ENCODE peak calls at places on chromosome 11, in ten cellular contexts. S, L, U, P, Y, R, I, G, V and X are unnamed samples.

GRCh38 chr11:61297741-61298140 is 2.6 kb upstream of the VWCE start:
- DNase-seq in I (no peak), S (no peak), P (no peak), V (no peak), Y (peak), G (no peak), U (peak), L (peak), R (no peak), X (no peak)

GRCh38 chr11:61892085-61892370 is 683 bp upstream of the FADS3 start:
- DNase-seq in L (no peak), G (no peak), U (no peak), Y (no peak), P (no peak), I (no peak), V (no peak), S (no peak), R (no peak), X (no peak)

GRCh38 chr11:86014221-86014620 is 54.7 kb downstream of the PICALM start:
- DNase-seq in U (peak), R (no peak), G (no peak), P (no peak), Y (no peak), V (no peak), I (no peak), L (no peak), S (no peak), X (no peak)

GRCh38 chr11:8018742-8019631 is 31.9 kb downstream of the EIF3F start:
- DNase-seq in P (peak), V (peak), Y (peak), R (peak), G (peak), U (peak), L (peak), S (peak), I (peak), X (no peak)

GRCh38 chr11:76251576-76251975 is 45.3 kb upstream of the WNT11 start:
- DNase-seq in P (no peak), I (no peak), L (no peak), R (no peak), G (no peak), U (no peak), S (no peak), Y (no peak), V (no peak), X (no peak)

GRCh38 chr11:72736452-72737069 is 15.6 kb downstream of the ARAP1 start:
- DNase-seq in G (no peak), L (no peak), S (no peak), Y (peak), I (peak), V (no peak), P (peak), R (peak), U (peak), X (no peak)

GRCh38 chr11:95682552-95682951 is 107.0 kb downstream of the FAM76B start:
- DNase-seq in P (peak), Y (no peak), R (no peak), L (no peak), I (no peak), U (peak), G (no peak), V (no peak), S (no peak), X (no peak)

GRCh38 chr11:46338636-46338987 is 8.7 kb upstream of the DGKZ start:
- DNase-seq in U (no peak), G (no peak), P (no peak), S (no peak), R (no peak), I (no peak), Y (no peak), L (no peak), V (no peak), X (no peak)

GRCh38 chr11:69525516-69526452 is 44.3 kb downstream of the LINC01488 start:
- DNase-seq in S (no peak), R (no peak), P (no peak), Y (no peak), G (no peak), I (no peak), V (no peak), L (no peak), U (no peak), X (no peak)

GRCh38 chr11:121241300-121242176 is 51.0 kb upstream of the SC5D start:
- DNase-seq in U (no peak), S (no peak), R (no peak), P (no peak), I (no peak), L (no peak), G (no peak), V (no peak), Y (no peak), X (no peak)

GRCh38 chr11:9180784-9181183 is 84.4 kb downstream of the DENND5A start:
- DNase-seq in P (no peak), G (no peak), Y (no peak), S (no peak), L (no peak), R (no peak), I (no peak), U (peak), V (no peak), X (no peak)

GRCh38 chr11:62400760-62401159 is 18.1 kb upstream of the SCGB1A1 start:
- DNase-seq in Y (peak), S (peak), P (no peak), U (no peak), I (no peak), L (peak), R (no peak), V (no peak), G (peak), X (no peak)

GRCh38 chr11:44876923-44877322 is 73.8 kb downstream of the TP53I11 start:
- DNase-seq in V (no peak), G (no peak), P (no peak), L (no peak), Y (no peak), R (no peak), U (no peak), S (no peak), I (no peak), X (no peak)

GRCh38 chr11:73321342-73322110 is 13.4 kb downstream of the ARHGEF17 start:
- DNase-seq in G (no peak), S (no peak), Y (no peak), U (no peak), V (no peak), P (no peak), R (no peak), I (no peak), L (no peak), X (no peak)

GRCh38 chr11:44290206-44290605 is 19.7 kb downstream of the ALX4 start:
- DNase-seq in Y (no peak), G (no peak), R (no peak), U (peak), I (no peak), P (no peak), S (no peak), V (no peak), L (peak), X (no peak)

GRCh38 chr11:119108151-119108856 is 1.2 kb downstream of the C2CD2L start:
- DNase-seq in S (peak), L (peak), G (peak), Y (peak), I (peak), U (peak), P (no peak), R (no peak), V (peak), X (peak)

GRCh38 chr11:44032304-44033085 is 15.3 kb upstream of the ACCSL start:
- DNase-seq in L (no peak), V (no peak), R (no peak), G (no peak), Y (no peak), U (no peak), P (no peak), I (no peak), S (no peak), X (no peak)

GRCh38 chr11:123231263-123231662 is 36.2 kb upstream of the CLMP start:
- DNase-seq in G (no peak), P (no peak), V (no peak), Y (no peak), I (no peak), L (no peak), R (no peak), S (no peak), U (no peak), X (no peak)

GRCh38 chr11:119615003-119615878 is 113.8 kb downstream of the NECTIN1 start:
- DNase-seq in L (peak), G (no peak), S (no peak), U (peak), I (no peak), V (no peak), P (no peak), R (no peak), Y (peak), X (no peak)

GRCh38 chr11:120136356-120136755 is 1.6 kb downstream of the TRIM29 start:
- DNase-seq in P (no peak), I (no peak), S (peak), R (no peak), V (peak), L (peak), Y (no peak), G (peak), U (no peak), X (no peak)

GRCh38 chr11:31779268-31779879 is 31.7 kb downstream of the PAX6 start:
- DNase-seq in V (no peak), R (no peak), Y (peak), S (no peak), U (peak), L (no peak), I (no peak), G (no peak), P (no peak), X (no peak)

GRCh38 chr11:2445107-2445947 is 519 bp downstream of the KCNQ1 start:
- DNase-seq in I (peak), L (no peak), V (no peak), R (peak), U (no peak), S (peak), P (no peak), G (peak), Y (no peak), X (no peak)

GRCh38 chr11:8373519-8374432 is 110.1 kb upstream of the LMO1 start:
- DNase-seq in R (no peak), G (no peak), I (no peak), V (no peak), L (no peak), S (no peak), U (no peak), Y (no peak), P (no peak), X (no peak)

GRCh38 chr11:65468874-65469333 is 29.9 kb upstream of the MALAT1 start:
- DNase-seq in S (peak), U (peak), R (peak), G (peak), Y (no peak), V (no peak), L (peak), I (peak), P (peak), X (no peak)

GRCh38 chr11:102309621-102310541 is 7.4 kb upstream of the BIRC3 start:
- DNase-seq in U (no peak), G (no peak), Y (no peak), L (no peak), I (no peak), S (no peak), P (no peak), R (no peak), V (no peak), X (peak)

GRCh38 chr11:86811637-86812321 is 11.4 kb downstream of the PRSS23 start:
- DNase-seq in V (no peak), L (no peak), R (no peak), P (no peak), G (peak), I (no peak), S (no peak), U (peak), Y (peak), X (no peak)

GRCh38 chr11:111586305-111586915 is 15.8 kb upstream of the SIK2 start:
- DNase-seq in L (peak), R (peak), G (peak), I (no peak), Y (no peak), U (peak), S (peak), P (no peak), V (no peak), X (no peak)